ENCODE peak calls at places on chromosome 1, in ten cellular contexts. Z is glomerular endothelial cell, H is LoVo, V is pancreas, I is fibroblast of lung, Y is EL, N is EH, O is SK-N-DZ, K is K562, X is HFF-Myc. W is an unnamed sample.

GRCh38 chr1:107788189-107788588 is 176.8 kb downstream of the VAV3 start:
- DNase-seq in Z (no peak), H (no peak), V (no peak), I (no peak), Y (no peak), N (no peak), O (no peak), K (no peak), X (no peak), W (no peak)

GRCh38 chr1:29809446-29810120 is 573.3 kb downstream of the PTPRU start:
- DNase-seq in Z (no peak), H (no peak), V (no peak), I (no peak), Y (no peak), N (no peak), O (no peak), K (no peak), X (no peak), W (no peak)

GRCh38 chr1:246418565-246419312 is 88.3 kb downstream of the SMYD3 start:
- DNase-seq in Z (no peak), H (no peak), V (no peak), I (no peak), Y (no peak), N (no peak), O (no peak), K (no peak), X (no peak), W (no peak)

GRCh38 chr1:150928286-150928685 is 2.1 kb downstream of the SETDB1 start:
- DNase-seq in Z (no peak), H (no peak), V (no peak), I (no peak), Y (no peak), N (peak; percentile 19), O (no peak), K (no peak), X (no peak), W (no peak)

GRCh38 chr1:151616505-151616849 is 4.6 kb downstream of the SNX27 start:
- DNase-seq in Z (no peak), H (no peak), V (no peak), I (peak; percentile 23), Y (peak; percentile 36), N (peak; percentile 46), O (no peak), K (no peak), X (no peak), W (no peak)

GRCh38 chr1:178639326-178639725 is 85.7 kb upstream of the RALGPS2 start:
- DNase-seq in Z (no peak), H (no peak), V (no peak), I (peak; percentile 24), Y (no peak), N (peak; percentile 54), O (no peak), K (no peak), X (no peak), W (no peak)

GRCh38 chr1:25756210-25756609 is 43.8 kb upstream of the SELENON start:
- DNase-seq in Z (no peak), H (no peak), V (no peak), I (no peak), Y (no peak), N (no peak), O (no peak), K (no peak), X (no peak), W (no peak)

GRCh38 chr1:75125161-75125681 is 9.0 kb upstream of the LHX8 start:
- DNase-seq in Z (no peak), H (no peak), V (no peak), I (no peak), Y (no peak), N (no peak), O (no peak), K (no peak), X (no peak), W (no peak)

GRCh38 chr1:204874274-204874673 is 3.6 kb downstream of the NFASC start:
- DNase-seq in Z (no peak), H (no peak), V (no peak), I (no peak), Y (no peak), N (no peak), O (no peak), K (no peak), X (no peak), W (no peak)

GRCh38 chr1:68811806-68812205 is 314.9 kb upstream of the DEPDC1 start:
- DNase-seq in Z (no peak), H (no peak), V (no peak), I (no peak), Y (no peak), N (no peak), O (no peak), K (no peak), X (no peak), W (no peak)

GRCh38 chr1:159921700-159922498 is 3.4 kb downstream of the TAGLN2 start:
- DNase-seq in Z (no peak), H (no peak), V (peak; percentile 64), I (peak; percentile 50), Y (peak; percentile 38), N (peak; percentile 43), O (peak; percentile 37), K (peak; percentile 61), X (no peak), W (no peak)

GRCh38 chr1:110309768-110310167 is 29.4 kb upstream of the RBM15 start:
- DNase-seq in Z (no peak), H (no peak), V (no peak), I (peak; percentile 38), Y (peak; percentile 79), N (peak; percentile 91), O (no peak), K (no peak), X (peak; percentile 48), W (no peak)

W was measured in GM12892.